ENCODE peak calls at places on chromosomes 11 and 22, in five cellular contexts. Z is PC-9, A is GM23338, M is left lung, Q is coronary artery. Y is an unnamed sample.

GRCh38 chr22:20758688-20759087 is 15.2 kb upstream of the SERPIND1 start:
- DNase-seq in A (peak), M (no peak), Q (no peak), Z (no peak), Y (no peak)

GRCh38 chr11:129960216-129961214 is 42.1 kb downstream of the PRDM10 start:
- DNase-seq in Q (no peak), M (no peak), A (no peak), Z (peak), Y (no peak)

GRCh38 chr11:114960117-114960516 is 281.8 kb downstream of the NXPE2 start:
- DNase-seq in Z (no peak), Q (no peak), A (no peak), M (no peak), Y (no peak)

GRCh38 chr11:31805037-31805628 is 6.0 kb downstream of the PAX6 start:
- DNase-seq in Q (no peak), A (peak), Z (no peak), M (peak), Y (no peak)

GRCh38 chr11:65646921-65647701 is 9.2 kb downstream of the SIPA1 start:
- DNase-seq in A (peak), Z (no peak), M (peak), Q (no peak), Y (no peak)

GRCh38 chr11:37449146-37449545 is 851.1 kb upstream of the RAG2 start:
- DNase-seq in Q (no peak), Z (peak), M (no peak), A (peak), Y (peak)

GRCh38 chr22:19825904-19826618 is 28.6 kb downstream of the GNB1L start:
- DNase-seq in A (no peak), M (no peak), Z (no peak), Q (peak), Y (no peak)

GRCh38 chr22:32619614-32620426 is 145.2 kb downstream of the FBXO7 start:
- DNase-seq in Q (no peak), M (no peak), Z (peak), A (no peak), Y (no peak)

GRCh38 chr11:2342981-2343380 is 34.1 kb upstream of the CD81 start:
- DNase-seq in Q (no peak), M (no peak), Z (no peak), A (no peak), Y (no peak)

GRCh38 chr22:47835726-47836125 is 1073.3 kb downstream of the TBC1D22A start:
- DNase-seq in A (no peak), Q (no peak), M (no peak), Z (peak), Y (no peak)

GRCh38 chr11:70782401-70782913 is 384.1 kb downstream of the CTTN start:
- DNase-seq in A (no peak), Q (no peak), Z (no peak), M (no peak), Y (no peak)

GRCh38 chr11:120024046-120024445 is 113.9 kb downstream of the TRIM29 start:
- DNase-seq in Q (no peak), A (no peak), M (no peak), Z (no peak), Y (no peak)

GRCh38 chr11:17208257-17208999 is 642 bp upstream of the PIK3C2A start:
- DNase-seq in M (no peak), Q (no peak), Z (peak), A (peak), Y (peak)

GRCh38 chr11:119316729-119317591 is at the start of gene MCAM:
- DNase-seq in Z (no peak), Q (peak), M (peak), A (peak), Y (no peak)

GRCh38 chr22:49719046-49719445 is 108.6 kb downstream of the BRD1 start:
- DNase-seq in A (no peak), Z (no peak), Q (no peak), M (no peak), Y (no peak)

GRCh38 chr22:45972868-45973212 is 4.1 kb downstream of the WNT7B start:
- DNase-seq in M (no peak), Z (no peak), A (no peak), Q (no peak), Y (no peak)

GRCh38 chr11:110818032-110818687 is 105.9 kb upstream of the ARHGAP20 start:
- DNase-seq in A (no peak), M (no peak), Z (peak), Q (no peak), Y (no peak)

GRCh38 chr11:104918113-104918824 is 20.0 kb upstream of the CASP12 start:
- DNase-seq in A (no peak), Q (no peak), Z (no peak), M (no peak), Y (no peak)

GRCh38 chr22:46604306-46604690 is 15.9 kb upstream of the GRAMD4 start:
- DNase-seq in M (no peak), Z (no peak), A (no peak), Q (no peak), Y (no peak)

GRCh38 chr11:128692750-128693578 is 908 bp upstream of the FLI1 start:
- DNase-seq in A (peak), Q (no peak), Z (no peak), M (peak), Y (no peak)

GRCh38 chr11:2924821-2925675 is 4.2 kb downstream of the PHLDA2 start:
- DNase-seq in A (no peak), M (peak), Z (no peak), Q (no peak), Y (no peak)

GRCh38 chr11:45379162-45379863 is 93.2 kb upstream of the SYT13 start:
- DNase-seq in Z (no peak), A (no peak), Q (no peak), M (no peak), Y (no peak)

GRCh38 chr11:116189378-116190170 is 583.2 kb downstream of the BUD13 start:
- DNase-seq in M (no peak), Z (no peak), A (peak), Q (no peak), Y (no peak)

GRCh38 chr11:116173506-116173905 is 599.3 kb downstream of the BUD13 start:
- DNase-seq in M (no peak), Q (no peak), Z (no peak), A (no peak), Y (no peak)

GRCh38 chr11:17637901-17638300 is 81.5 kb upstream of the MYOD1 start:
- DNase-seq in M (no peak), Z (no peak), A (no peak), Q (no peak), Y (no peak)

GRCh38 chr22:48300877-48301276 is 1526.8 kb downstream of the BRD1 start:
- DNase-seq in Q (no peak), A (no peak), Z (no peak), M (no peak), Y (no peak)

GRCh38 chr11:74278721-74279148 is 32.7 kb downstream of the P4HA3 start:
- DNase-seq in A (no peak), Z (peak), M (no peak), Q (peak), Y (no peak)

GRCh38 chr11:123505546-123506299 is 75.7 kb downstream of the GRAMD1B start:
- DNase-seq in M (no peak), Z (no peak), A (peak), Q (no peak), Y (no peak)

GRCh38 chr11:64284962-64285884 is at the start of gene GPR137:
- DNase-seq in M (peak), Q (peak), Z (peak), A (peak), Y (no peak)

GRCh38 chr11:44301856-44302231 is 8.1 kb downstream of the ALX4 start:
- DNase-seq in A (no peak), M (no peak), Q (no peak), Z (peak), Y (no peak)

GRCh38 chr11:61369372-61370348 is 7.5 kb downstream of the TMEM138 start:
- DNase-seq in Q (no peak), A (no peak), M (no peak), Z (no peak), Y (no peak)

GRCh38 chr11:85756401-85757200 is 54.3 kb downstream of the SYTL2 start:
- DNase-seq in A (no peak), M (no peak), Q (no peak), Z (no peak), Y (no peak)

GRCh38 chr22:30362632-30363281 is 6.0 kb downstream of the CCDC157 start:
- DNase-seq in A (peak), Q (no peak), M (no peak), Z (peak), Y (no peak)

GRCh38 chr11:44928144-44928543 is 22.5 kb downstream of the TP53I11 start:
- DNase-seq in M (no peak), A (no peak), Z (no peak), Q (no peak), Y (no peak)

GRCh38 chr11:111097191-111097590 is 148.3 kb upstream of the POU2AF2 start:
- DNase-seq in A (peak), Z (peak), Q (no peak), M (peak), Y (no peak)

GRCh38 chr22:37302617-37303555 is 20.6 kb downstream of the CYTH4 start:
- DNase-seq in M (peak), Z (no peak), A (no peak), Q (no peak), Y (no peak)

GRCh38 chr22:19679476-19680099 is 34.7 kb upstream of the SEPTIN5 start:
- DNase-seq in Z (no peak), A (peak), M (peak), Q (no peak), Y (no peak)

GRCh38 chr22:37258810-37259472 is 14.9 kb upstream of the RAC2 start:
- DNase-seq in Q (no peak), A (peak), M (no peak), Z (no peak), Y (no peak)

GRCh38 chr11:46388619-46389449 is 2.7 kb downstream of the CHRM4 start:
- DNase-seq in Q (no peak), M (no peak), A (peak), Z (peak), Y (no peak)
- H3K4me3 ChIP-seq in Q (peak), M (no peak), A (peak), Z (peak), Y (no peak)

DNA sequence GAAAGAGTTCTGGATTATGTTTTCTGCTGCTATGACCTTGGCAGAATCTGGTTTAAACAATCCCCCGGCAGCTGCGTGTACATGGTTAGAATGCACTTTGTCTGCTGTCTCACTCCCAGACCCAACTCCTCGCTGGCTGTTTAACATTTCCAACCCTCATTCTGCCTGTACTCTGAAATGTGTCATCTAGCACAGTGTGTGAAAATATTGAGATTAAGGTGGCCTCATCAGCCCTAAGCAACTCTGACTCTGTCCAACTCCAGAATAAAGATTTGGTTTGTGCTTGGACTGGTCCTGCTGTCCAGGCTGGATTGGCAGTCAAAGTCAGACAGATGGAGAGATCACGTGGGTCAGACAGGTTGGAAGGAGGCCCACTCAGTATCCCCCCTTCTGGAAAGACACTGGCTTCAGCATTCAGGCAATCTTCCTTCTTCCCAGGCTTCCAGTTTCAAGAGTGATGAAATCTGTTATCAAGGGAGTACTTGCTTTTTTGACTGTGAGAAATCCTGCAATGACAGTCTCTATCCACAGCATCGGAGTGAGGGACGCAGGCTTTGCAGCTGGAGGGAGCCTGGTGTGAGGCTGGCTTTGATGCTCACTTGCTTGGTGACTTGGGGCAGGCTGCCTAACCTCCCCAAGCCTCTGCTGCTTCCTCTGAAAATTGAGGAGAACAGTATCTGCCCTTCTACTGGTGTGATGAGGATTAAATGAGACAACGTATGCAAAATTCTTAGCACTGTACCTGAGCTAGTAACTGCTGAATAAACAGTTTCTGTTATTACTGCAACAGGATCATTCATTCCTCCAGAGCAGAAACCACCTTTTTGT is 29.8 kb downstream of the ABTB2 start:
- DNase-seq in Z (no peak), M (no peak), Q (no peak), A (no peak), Y (no peak)
- H3K27ac ChIP-seq in Z (no peak), M (peak), Q (peak), A (no peak), Y (no peak)

GRCh38 chr11:27698872-27699241 is 1.4 kb downstream of the BDNF start:
- DNase-seq in Z (peak), A (peak), Q (peak), M (peak), Y (no peak)

GRCh38 chr11:27697679-27698275 is 2.5 kb downstream of the BDNF start:
- DNase-seq in Z (no peak), A (peak), M (no peak), Q (no peak), Y (no peak)

GRCh38 chr11:27696112-27696511 is 4.1 kb downstream of the BDNF start:
- DNase-seq in M (no peak), Z (no peak), Q (no peak), A (no peak), Y (no peak)

GRCh38 chr11:27694992-27695391 is 5.3 kb downstream of the BDNF start:
- DNase-seq in A (peak), Q (no peak), M (no peak), Z (no peak), Y (no peak)

DNA sequence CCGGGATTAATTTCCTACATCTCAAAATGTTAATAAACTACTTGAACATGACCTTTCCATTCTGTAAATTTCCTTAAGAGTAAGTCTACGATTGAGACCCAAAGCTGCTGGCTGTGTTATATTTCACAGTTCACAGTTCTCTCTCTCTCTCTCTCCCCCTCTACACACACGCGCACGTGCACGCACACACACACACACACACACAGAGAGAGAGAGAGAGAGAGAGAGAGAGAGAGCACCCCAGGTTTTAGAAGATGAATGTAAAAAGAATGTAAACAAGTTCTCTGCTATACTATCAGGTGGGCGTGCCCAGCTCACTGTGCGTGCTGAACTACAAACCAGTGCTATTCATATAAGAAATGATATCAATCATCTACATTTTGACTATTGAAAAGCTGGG is 3.3 kb downstream of the BDNF start:
- DNase-seq in Q (no peak), Z (no peak), M (no peak), A (no peak), Y (no peak)
- H3K4me3 ChIP-seq in Q (no peak), Z (no peak), M (no peak), A (peak), Y (no peak)

GRCh38 chr11:67261942-67262681 is 4.2 kb upstream of the GRK2 start:
- DNase-seq in Z (no peak), A (peak), M (peak), Q (peak), Y (no peak)
- H3K27ac ChIP-seq in Z (no peak), A (no peak), M (peak), Q (peak), Y (no peak)

DNA sequence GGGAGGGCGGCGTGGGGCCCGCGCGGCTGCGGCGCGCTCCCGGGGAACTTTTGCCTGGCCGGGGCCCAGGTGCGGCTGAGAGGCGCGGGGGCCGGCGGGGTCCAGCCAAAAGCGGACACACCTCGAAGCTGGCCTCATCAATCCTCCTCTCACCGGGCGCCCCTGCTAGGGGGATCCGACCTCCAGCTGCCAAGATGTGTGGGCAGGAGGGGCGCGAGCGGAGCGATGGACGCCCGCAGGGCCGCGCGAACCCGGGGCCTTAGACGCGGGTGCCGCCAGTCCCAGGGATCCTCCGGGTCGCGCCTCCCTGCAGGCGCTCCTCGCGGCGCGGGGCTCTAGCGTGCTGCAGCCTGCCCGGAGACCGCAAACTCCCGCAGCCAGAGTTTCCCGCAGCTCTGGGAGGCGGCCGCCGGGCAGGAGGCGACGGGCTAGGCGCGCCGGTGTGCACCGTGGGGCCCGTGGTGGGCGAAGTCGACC is 785 bp downstream of the IGSF9B start:
- DNase-seq in M (peak), Q (no peak), A (peak), Z (no peak), Y (no peak)
- H3K4me3 ChIP-seq in M (peak), Q (peak), A (peak), Z (no peak), Y (peak)

GRCh38 chr11:117839234-117839882 is 14.8 kb upstream of the FXYD2 start:
- DNase-seq in M (peak), Q (peak), A (no peak), Z (no peak), Y (no peak)

GRCh38 chr11:117839936-117840813 is 15.6 kb upstream of the FXYD2 start:
- DNase-seq in Z (no peak), M (peak), A (no peak), Q (peak), Y (no peak)

GRCh38 chr11:117842131-117842941 is 17.8 kb upstream of the FXYD2 start:
- DNase-seq in A (no peak), Q (peak), M (no peak), Z (no peak), Y (no peak)

GRCh38 chr11:117840881-117841581 is 16.5 kb upstream of the FXYD2 start:
- DNase-seq in Q (peak), Z (no peak), M (peak), A (no peak), Y (no peak)

GRCh38 chr11:117841582-117842031 is 17.1 kb upstream of the FXYD2 start:
- DNase-seq in Z (no peak), M (no peak), A (no peak), Q (peak), Y (no peak)
- H3K27ac ChIP-seq in Z (no peak), M (no peak), A (no peak), Q (peak), Y (no peak)